ENCODE peak calls at places on chromosomes 7 and 10, in four cellular contexts. J, P, V and E are unnamed samples.

GRCh38 chr7:97149843-97150242 is 32.3 kb downstream of the SDHAF3 start:
- DNase-seq in J (no peak), P (no peak), V (no peak), E (peak; percentile 49)

GRCh38 chr10:83076443-83076842 is 1062.9 kb upstream of the GHITM start:
- DNase-seq in J (no peak), P (no peak), V (peak; percentile 49), E (no peak)

GRCh38 chr10:117218654-117219053 is 21.4 kb downstream of the KCNK18 start:
- DNase-seq in J (no peak), P (peak; percentile 50), V (no peak), E (no peak)

GRCh38 chr10:104328916-104329710 is 9.2 kb downstream of the ITPRIP start:
- DNase-seq in J (peak; percentile 79), P (peak; percentile 60), V (peak; percentile 100), E (peak; percentile 97)

GRCh38 chr10:36683421-36683820 is 442.0 kb upstream of the ANKRD30A start:
- DNase-seq in J (no peak), P (no peak), V (no peak), E (no peak)

GRCh38 chr7:48154792-48155413 is 16.4 kb upstream of the ABCA13 start:
- DNase-seq in J (no peak), P (no peak), V (peak; percentile 77), E (peak; percentile 57)

GRCh38 chr10:122475581-122475980 is 14.2 kb downstream of the HTRA1 start:
- DNase-seq in J (peak; percentile 46), P (no peak), V (peak; percentile 33), E (peak; percentile 39)

GRCh38 chr10:49610015-49610734 is at the start of gene SLC18A3:
- DNase-seq in J (no peak), P (peak; percentile 61), V (no peak), E (no peak)

GRCh38 chr7:158782638-158783490 is 46.4 kb downstream of the ESYT2 start:
- DNase-seq in J (no peak), P (no peak), V (peak; percentile 71), E (peak; percentile 12)

GRCh38 chr7:40716052-40716451 is 581.2 kb downstream of the SUGCT start:
- DNase-seq in J (no peak), P (no peak), V (no peak), E (peak; percentile 34)

GRCh38 chr10:121668336-121669009 is 70.2 kb upstream of the FGFR2 start:
- DNase-seq in J (no peak), P (peak; percentile 81), V (no peak), E (no peak)

GRCh38 chr7:123022576-123022975 is 27.1 kb upstream of the TAS2R16 start:
- DNase-seq in J (no peak), P (no peak), V (no peak), E (no peak)

GRCh38 chr7:124032369-124033092 is at the start of gene TMEM229A:
- DNase-seq in J (peak; percentile 57), P (peak; percentile 81), V (peak; percentile 73), E (peak; percentile 28)

GRCh38 chr10:97270523-97271154 is 21.8 kb downstream of the ARHGAP19 start:
- DNase-seq in J (no peak), P (no peak), V (no peak), E (peak; percentile 76)

GRCh38 chr7:140621326-140622035 is 19.1 kb downstream of the DENND2A start:
- DNase-seq in J (no peak), P (no peak), V (peak; percentile 73), E (peak; percentile 55)

GRCh38 chr10:100346765-100347567 is at the start of gene SCD:
- DNase-seq in J (peak; percentile 92), P (peak; percentile 97), V (peak; percentile 89), E (peak; percentile 88)

GRCh38 chr10:100349087-100349486 is 2.1 kb downstream of the SCD start:
- DNase-seq in J (no peak), P (no peak), V (no peak), E (no peak)

GRCh38 chr10:100348389-100348927 is 1.4 kb downstream of the SCD start:
- DNase-seq in J (no peak), P (no peak), V (no peak), E (no peak)

GRCh38 chr10:100346351-100346764 is 675 bp upstream of the SCD start:
- DNase-seq in J (peak; percentile 88), P (peak; percentile 85), V (peak; percentile 57), E (peak; percentile 70)

GRCh38 chr10:100347568-100348195 is 649 bp downstream of the SCD start:
- DNase-seq in J (no peak), P (no peak), V (peak; percentile 71), E (no peak)
- H3K14ac ChIP-seq in J (peak overlapping the region; percentile 77), P (peak overlapping the region; percentile 21), V (peak overlapping the region; percentile 98), E (peak overlapping the region; percentile 73)

DNA sequence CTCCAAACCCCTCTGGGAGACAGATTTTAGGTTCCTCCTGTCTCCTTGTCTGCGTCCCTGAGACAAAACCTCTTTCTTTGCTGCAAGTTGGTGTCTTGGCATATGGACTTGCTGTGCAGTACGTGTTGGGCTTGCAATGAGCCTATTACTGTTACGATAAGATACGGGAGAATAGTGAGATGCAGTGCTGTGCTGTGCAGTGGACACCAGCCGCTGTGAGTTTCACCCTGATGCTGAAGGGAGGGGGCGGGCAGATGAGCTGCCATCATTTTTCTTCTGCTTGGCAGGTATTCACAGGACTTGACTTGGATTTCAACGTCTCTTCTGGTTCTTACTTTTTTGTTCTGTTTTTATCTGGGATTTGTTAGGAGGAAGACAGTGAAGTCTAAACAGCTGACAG is 257.1 kb upstream of the PITRM1 start:
- DNase-seq in J (no peak), P (no peak), V (no peak), E (no peak)
- H3K14ac ChIP-seq in J (peak overlapping the region; percentile 92), P (no peak overlapping the region), V (no peak overlapping the region), E (no peak overlapping the region)

GRCh38 chr10:79268717-79269116 is 78.6 kb upstream of the PPIF start:
- DNase-seq in J (no peak), P (no peak), V (no peak), E (no peak)

GRCh38 chr10:79268100-79268670 is 79.1 kb upstream of the PPIF start:
- DNase-seq in J (no peak), P (no peak), V (peak; percentile 32), E (peak; percentile 70)

GRCh38 chr10:79266092-79266491 is 81.2 kb upstream of the PPIF start:
- DNase-seq in J (no peak), P (no peak), V (no peak), E (no peak)

GRCh38 chr10:79266543-79267312 is 80.5 kb upstream of the PPIF start:
- DNase-seq in J (no peak), P (no peak), V (peak; percentile 71), E (peak; percentile 93)

DNA sequence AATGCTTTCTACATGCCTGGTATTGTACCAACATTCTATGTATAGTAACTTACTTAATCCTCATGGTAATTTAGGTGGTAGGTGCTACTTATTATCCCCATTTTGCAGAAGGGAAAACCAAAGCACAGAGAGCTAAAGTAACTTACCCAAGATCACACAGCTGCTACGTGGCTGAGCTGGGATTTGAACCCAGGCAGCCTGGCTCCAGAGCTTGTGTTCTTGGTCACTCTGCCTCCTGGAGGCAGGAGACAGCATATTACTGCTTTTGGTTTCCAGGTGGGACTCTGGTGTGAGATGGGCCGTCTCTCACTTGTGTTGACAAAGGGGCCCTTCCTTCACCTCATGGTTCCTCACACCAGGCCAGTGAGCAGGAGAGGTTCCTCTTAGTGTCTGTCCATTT is 79.8 kb upstream of the PPIF start:
- DNase-seq in J (no peak), P (no peak), V (no peak), E (no peak)
- H3K14ac ChIP-seq in J (no peak overlapping the region), P (no peak overlapping the region), V (no peak overlapping the region), E (peak overlapping the region; percentile 78)

GRCh38 chr7:78433421-78433820 is 634.8 kb downstream of the PHTF2 start:
- DNase-seq in J (no peak), P (no peak), V (no peak), E (no peak)

GRCh38 chr7:78434281-78434680 is 635.7 kb downstream of the PHTF2 start:
- DNase-seq in J (no peak), P (no peak), V (no peak), E (no peak)

GRCh38 chr7:78438433-78438832 is 639.9 kb downstream of the PHTF2 start:
- DNase-seq in J (no peak), P (no peak), V (no peak), E (no peak)

GRCh38 chr7:78437118-78437517 is 638.5 kb downstream of the PHTF2 start:
- DNase-seq in J (no peak), P (no peak), V (peak; percentile 66), E (peak; percentile 78)

GRCh38 chr7:78435355-78435754 is 636.8 kb downstream of the PHTF2 start:
- DNase-seq in J (no peak), P (no peak), V (no peak), E (no peak)
- H3K14ac ChIP-seq in J (no peak overlapping the region), P (no peak overlapping the region), V (no peak overlapping the region), E (no peak overlapping the region)

GRCh38 chr7:135558337-135558767 is 635 bp downstream of the NUP205 start:
- DNase-seq in J (peak; percentile 56), P (peak; percentile 45), V (peak; percentile 44), E (peak; percentile 40)
- H3K14ac ChIP-seq in J (no peak overlapping the region), P (peak overlapping the region; percentile 96), V (peak overlapping the region; percentile 47), E (peak overlapping the region; percentile 96)

GRCh38 chr7:27739914-27740448 is at the start of gene TAX1BP1:
- DNase-seq in J (peak; percentile 83), P (peak; percentile 95), V (peak; percentile 96), E (peak; percentile 94)
- H3K14ac ChIP-seq in J (no peak within 1 kb of the TSS), P (peak within 1 kb of the TSS; percentile 82), V (peak within 1 kb of the TSS; percentile 91), E (peak within 1 kb of the TSS; percentile 95)

GRCh38 chr7:93921190-93921585 is 347 bp upstream of the GNG11 start:
- DNase-seq in J (no peak), P (no peak), V (no peak), E (no peak)

GRCh38 chr7:93923291-93923690 is 1.8 kb downstream of the GNG11 start:
- DNase-seq in J (no peak), P (no peak), V (no peak), E (no peak)

GRCh38 chr7:93920496-93921189 is 892 bp upstream of the GNG11 start:
- DNase-seq in J (no peak), P (no peak), V (no peak), E (no peak)

GRCh38 chr7:93923946-93924345 is 2.4 kb downstream of the GNG11 start:
- DNase-seq in J (no peak), P (no peak), V (no peak), E (peak; percentile 43)

GRCh38 chr7:93921607-93922446 is at the start of gene GNG11:
- DNase-seq in J (peak; percentile 49), P (peak; percentile 52), V (peak; percentile 28), E (peak; percentile 66)
- H3K14ac ChIP-seq in J (peak within 1 kb of the TSS; percentile 67), P (peak within 1 kb of the TSS; percentile 87), V (peak within 1 kb of the TSS; percentile 16), E (peak within 1 kb of the TSS; percentile 98)

GRCh38 chr10:15385552-15386455 is 14.7 kb upstream of the FAM171A1 start:
- DNase-seq in J (no peak), P (no peak), V (no peak), E (no peak)

GRCh38 chr10:15391491-15391890 is 20.4 kb upstream of the FAM171A1 start:
- DNase-seq in J (no peak), P (no peak), V (no peak), E (no peak)

GRCh38 chr10:15381420-15381819 is 10.3 kb upstream of the FAM171A1 start:
- DNase-seq in J (no peak), P (no peak), V (no peak), E (no peak)

GRCh38 chr10:15384154-15384553 is 13.1 kb upstream of the FAM171A1 start:
- DNase-seq in J (no peak), P (no peak), V (peak; percentile 4), E (no peak)

GRCh38 chr10:15387021-15387420 is 15.9 kb upstream of the FAM171A1 start:
- DNase-seq in J (no peak), P (no peak), V (no peak), E (no peak)
- H3K14ac ChIP-seq in J (no peak overlapping the region), P (no peak overlapping the region), V (no peak overlapping the region), E (no peak overlapping the region)